ENCODE peak calls at places on chromosomes 16 and 17, in five cellular contexts. G is hepatic stellate cell, I is GM20000, B is dorsolateral prefrontal cortex, V is HFFc6. T is an unnamed sample.

GRCh38 chr17:78524870-78525510 is 52.2 kb downstream of the DNAH17 start:
- DNase-seq in G (no peak), I (no peak), B (no peak), V (no peak), T (no peak)

GRCh38 chr17:72244494-72244893 is 123.7 kb downstream of the SOX9 start:
- DNase-seq in I (no peak), V (no peak), B (no peak), G (no peak), T (no peak)

GRCh38 chr16:66695474-66695934 is 1.0 kb downstream of the CMTM4 start:
- DNase-seq in I (no peak), G (no peak), V (no peak), B (peak; percentile 58), T (no peak)

GRCh38 chr16:54166342-54166865 is 120.2 kb downstream of the IRX3 start:
- DNase-seq in G (no peak), V (no peak), B (no peak), I (no peak), T (no peak)

GRCh38 chr16:26930776-26931175 is 136.0 kb upstream of the C16orf82 start:
- DNase-seq in B (no peak), V (no peak), G (no peak), I (no peak), T (no peak)

GRCh38 chr17:67970783-67971182 is 25.5 kb downstream of the C17orf58 start:
- DNase-seq in V (no peak), G (no peak), B (no peak), I (no peak), T (no peak)

GRCh38 chr17:28008526-28008925 is 34.0 kb upstream of the NLK start:
- DNase-seq in I (no peak), V (peak; percentile 48), B (no peak), G (peak; percentile 29), T (peak; percentile 38)

GRCh38 chr17:48123111-48123510 is 15.5 kb downstream of the SNX11 start:
- DNase-seq in V (no peak), I (no peak), B (peak; percentile 70), G (no peak), T (no peak)

GRCh38 chr17:81665205-81666091 is 957 bp downstream of the OXLD1 start:
- DNase-seq in I (peak; percentile 68), V (no peak), B (peak; percentile 61), G (no peak), T (no peak)

GRCh38 chr17:80961931-80962330 is 29.7 kb upstream of the CHMP6 start:
- DNase-seq in V (no peak), B (no peak), G (no peak), I (no peak), T (no peak)

GRCh38 chr16:56530872-56531271 is 11.0 kb upstream of the BBS2 start:
- DNase-seq in V (no peak), I (no peak), B (no peak), G (no peak), T (no peak)

GRCh38 chr17:48053758-48054237 is 5.6 kb downstream of the NFE2L1 start:
- DNase-seq in I (no peak), V (no peak), B (no peak), G (no peak), T (no peak)

GRCh38 chr16:12027091-12027490 is 50.6 kb downstream of the SNX29 start:
- DNase-seq in B (no peak), V (no peak), I (no peak), G (no peak), T (no peak)

GRCh38 chr17:14471052-14471451 is 170.2 kb downstream of the HS3ST3B1 start:
- DNase-seq in G (peak; percentile 3), I (no peak), V (peak; percentile 60), B (no peak), T (peak; percentile 78)